ENCODE peak calls at places on chromosome 10, in nine cellular contexts. L, I, K, Y, X, B, Z, W and N are unnamed samples.

GRCh38 chr10:53256623-53257022 is 484.0 kb upstream of the MBL2 start:
- DNase-seq in L (no peak), I (no peak), K (no peak), Y (no peak), X (no peak), B (no peak), Z (no peak), W (no peak), N (no peak)

GRCh38 chr10:50375745-50376144 is 124.4 kb upstream of the ASAH2 start:
- DNase-seq in L (no peak), I (no peak), K (no peak), Y (no peak), X (no peak), B (no peak), Z (no peak), W (no peak), N (no peak)

GRCh38 chr10:71232089-71232998 is 20.0 kb downstream of the UNC5B start:
- DNase-seq in L (peak), I (peak), K (peak), Y (no peak), X (no peak), B (no peak), Z (peak), W (peak), N (no peak)

GRCh38 chr10:6062101-6062771 is at the start of gene IL2RA:
- DNase-seq in L (no peak), I (peak), K (no peak), Y (no peak), X (no peak), B (no peak), Z (no peak), W (no peak), N (no peak)

GRCh38 chr10:114538544-114538906 is 119.5 kb downstream of the ABLIM1 start:
- DNase-seq in L (no peak), I (no peak), K (no peak), Y (no peak), X (no peak), B (no peak), Z (peak), W (no peak), N (no peak)

GRCh38 chr10:72328829-72329204 is 25.9 kb downstream of the DNAJB12 start:
- DNase-seq in L (no peak), I (no peak), K (no peak), Y (no peak), X (no peak), B (no peak), Z (no peak), W (no peak), N (no peak)

GRCh38 chr10:96664563-96664962 is 55.8 kb downstream of the PIK3AP1 start:
- DNase-seq in L (no peak), I (no peak), K (no peak), Y (no peak), X (no peak), B (no peak), Z (no peak), W (no peak), N (no peak)

GRCh38 chr10:22599636-22600228 is 114.6 kb downstream of the PIP4K2A start:
- DNase-seq in L (no peak), I (no peak), K (no peak), Y (no peak), X (no peak), B (no peak), Z (no peak), W (no peak), N (no peak)

GRCh38 chr10:121115154-121115553 is 264.0 kb downstream of the WDR11 start:
- DNase-seq in L (no peak), I (no peak), K (no peak), Y (no peak), X (no peak), B (no peak), Z (no peak), W (no peak), N (no peak)

GRCh38 chr10:128268015-128268722 is 141.9 kb upstream of the MKI67 start:
- DNase-seq in L (no peak), I (no peak), K (no peak), Y (peak), X (peak), B (no peak), Z (no peak), W (peak), N (peak)

GRCh38 chr10:30736685-30737232 is 107.2 kb upstream of the LYZL2 start:
- DNase-seq in L (peak), I (peak), K (peak), Y (no peak), X (peak), B (peak), Z (no peak), W (peak), N (no peak)

GRCh38 chr10:30445716-30446115 is 11.7 kb downstream of the MAP3K8 start:
- DNase-seq in L (peak), I (no peak), K (peak), Y (peak), X (no peak), B (peak), Z (no peak), W (no peak), N (no peak)

GRCh38 chr10:69180525-69181204 is 631 bp downstream of the SUPV3L1 start:
- DNase-seq in L (peak), I (no peak), K (peak), Y (no peak), X (no peak), B (peak), Z (no peak), W (no peak), N (no peak)

GRCh38 chr10:86366033-86366901 is at the start of gene GRID1:
- DNase-seq in L (no peak), I (peak), K (no peak), Y (peak), X (no peak), B (no peak), Z (peak), W (peak), N (no peak)

GRCh38 chr10:65660006-65660405 is 1265.8 kb upstream of the LRRTM3 start:
- DNase-seq in L (no peak), I (no peak), K (no peak), Y (no peak), X (no peak), B (no peak), Z (no peak), W (no peak), N (no peak)

GRCh38 chr10:59654007-59654406 is 55.6 kb downstream of the SLC16A9 start:
- DNase-seq in L (peak), I (no peak), K (no peak), Y (no peak), X (no peak), B (no peak), Z (no peak), W (no peak), N (no peak)

GRCh38 chr10:5434017-5434753 is 21.8 kb downstream of the NET1 start:
- DNase-seq in L (peak), I (no peak), K (peak), Y (peak), X (peak), B (peak), Z (no peak), W (no peak), N (no peak)

GRCh38 chr10:131198401-131198800 is 113.1 kb downstream of the TCERG1L start:
- DNase-seq in L (no peak), I (peak), K (no peak), Y (no peak), X (no peak), B (no peak), Z (no peak), W (peak), N (no peak)

GRCh38 chr10:44391981-44392380 is 7.1 kb upstream of the CXCL12 start:
- DNase-seq in L (no peak), I (no peak), K (no peak), Y (no peak), X (no peak), B (no peak), Z (no peak), W (no peak), N (no peak)

GRCh38 chr10:93875032-93875358 is 18.8 kb upstream of the SLC35G1 start:
- DNase-seq in L (no peak), I (no peak), K (no peak), Y (no peak), X (no peak), B (peak), Z (no peak), W (no peak), N (no peak)

GRCh38 chr10:93667795-93668194 is 34.6 kb downstream of the FRA10AC1 start:
- DNase-seq in L (no peak), I (no peak), K (no peak), Y (no peak), X (no peak), B (no peak), Z (no peak), W (no peak), N (no peak)

GRCh38 chr10:93299606-93300353 is 182.4 kb downstream of the MYOF start:
- DNase-seq in L (no peak), I (no peak), K (peak), Y (no peak), X (no peak), B (no peak), Z (no peak), W (no peak), N (no peak)

GRCh38 chr10:34954142-34954541 is 136.0 kb downstream of the CUL2 start:
- DNase-seq in L (no peak), I (peak), K (no peak), Y (no peak), X (no peak), B (no peak), Z (peak), W (no peak), N (no peak)

GRCh38 chr10:44662002-44662401 is 249.1 kb upstream of the TMEM72 start:
- DNase-seq in L (peak), I (no peak), K (no peak), Y (no peak), X (no peak), B (no peak), Z (no peak), W (no peak), N (no peak)

GRCh38 chr10:7380704-7381241 is 30.1 kb downstream of the SFMBT2 start:
- DNase-seq in L (no peak), I (no peak), K (no peak), Y (no peak), X (no peak), B (no peak), Z (no peak), W (no peak), N (no peak)

GRCh38 chr10:117552759-117553158 is 10.2 kb downstream of the EMX2 start:
- DNase-seq in L (no peak), I (peak), K (no peak), Y (no peak), X (no peak), B (no peak), Z (no peak), W (no peak), N (no peak)

GRCh38 chr10:48452879-48453412 is 146.5 kb downstream of the MAPK8 start:
- DNase-seq in L (no peak), I (peak), K (no peak), Y (no peak), X (no peak), B (no peak), Z (no peak), W (peak), N (no peak)

GRCh38 chr10:115093286-115093775 is at the start of gene ATRNL1:
- DNase-seq in L (no peak), I (no peak), K (peak), Y (peak), X (no peak), B (no peak), Z (no peak), W (peak), N (peak)

GRCh38 chr10:21034241-21034640 is 137.1 kb upstream of the NEBL start:
- DNase-seq in L (no peak), I (no peak), K (no peak), Y (no peak), X (no peak), B (no peak), Z (no peak), W (no peak), N (no peak)

GRCh38 chr10:132866601-132867381 is 75.6 kb downstream of the CFAP46 start:
- DNase-seq in L (no peak), I (peak), K (no peak), Y (no peak), X (no peak), B (no peak), Z (peak), W (peak), N (no peak)

GRCh38 chr10:77253037-77253436 is 384.6 kb downstream of the KCNMA1 start:
- DNase-seq in L (no peak), I (no peak), K (no peak), Y (no peak), X (no peak), B (no peak), Z (no peak), W (no peak), N (no peak)

GRCh38 chr10:77253665-77254064 is 383.9 kb downstream of the KCNMA1 start:
- DNase-seq in L (no peak), I (no peak), K (no peak), Y (no peak), X (no peak), B (no peak), Z (no peak), W (no peak), N (no peak)

GRCh38 chr10:77252380-77252779 is 385.2 kb downstream of the KCNMA1 start:
- DNase-seq in L (no peak), I (no peak), K (no peak), Y (no peak), X (no peak), B (no peak), Z (no peak), W (no peak), N (no peak)

GRCh38 chr10:77249901-77250459 is 387.6 kb downstream of the KCNMA1 start:
- DNase-seq in L (peak), I (no peak), K (no peak), Y (no peak), X (no peak), B (no peak), Z (no peak), W (no peak), N (no peak)

GRCh38 chr10:77251297-77252013 is 386.2 kb downstream of the KCNMA1 start:
- DNase-seq in L (peak), I (no peak), K (peak), Y (peak), X (peak), B (peak), Z (no peak), W (no peak), N (peak)
- TF ChIP-seq CTCF in L (peak), I (no peak), K (peak), Y (peak), X (peak), B (peak), Z (peak), W (peak), N (peak)

GRCh38 chr10:33270971-33271370 is 63.5 kb downstream of the NRP1 start:
- DNase-seq in L (no peak), I (no peak), K (no peak), Y (no peak), X (no peak), B (no peak), Z (no peak), W (no peak), N (no peak)

GRCh38 chr10:33276282-33276923 is 58.1 kb downstream of the NRP1 start:
- DNase-seq in L (no peak), I (no peak), K (no peak), Y (no peak), X (no peak), B (no peak), Z (no peak), W (no peak), N (no peak)

GRCh38 chr10:33274096-33274785 is 60.2 kb downstream of the NRP1 start:
- DNase-seq in L (no peak), I (no peak), K (peak), Y (no peak), X (no peak), B (peak), Z (no peak), W (no peak), N (no peak)

GRCh38 chr10:33271969-33272583 is 62.4 kb downstream of the NRP1 start:
- DNase-seq in L (peak), I (no peak), K (no peak), Y (no peak), X (no peak), B (no peak), Z (no peak), W (no peak), N (no peak)

DNA sequence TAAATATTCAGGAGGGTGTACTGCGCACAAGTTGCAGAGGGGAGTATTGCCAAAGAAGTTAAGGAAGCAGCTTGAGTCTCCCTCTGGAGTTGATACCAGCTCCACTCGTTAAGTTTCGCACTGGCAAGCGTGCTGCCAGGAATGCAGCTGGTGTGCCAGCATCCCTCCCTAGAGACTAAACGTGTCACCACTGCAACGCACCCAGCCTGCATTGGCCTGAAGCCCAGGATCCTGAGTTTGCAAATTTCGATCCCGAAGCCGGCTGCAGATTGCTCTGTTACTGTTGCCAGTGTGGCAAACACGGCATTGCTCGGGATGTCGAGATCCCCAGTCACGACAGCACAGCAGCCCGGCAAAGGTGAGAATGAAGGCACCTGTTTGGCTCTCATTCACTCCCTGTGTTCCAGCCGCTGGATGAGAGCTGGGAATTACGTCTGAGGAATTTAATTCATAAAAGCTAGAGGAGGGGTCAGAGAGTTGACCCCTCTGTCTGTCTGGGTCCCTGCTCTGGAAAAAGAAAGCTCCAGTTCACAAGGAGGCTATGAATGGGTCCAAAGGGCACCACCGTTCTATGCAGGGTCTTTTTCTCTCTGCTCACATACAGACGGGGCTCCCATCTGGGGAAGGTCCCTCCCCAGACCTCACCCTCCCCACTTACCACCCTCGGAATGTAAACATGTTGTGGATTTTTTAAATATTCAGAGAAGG is 61.0 kb downstream of the NRP1 start:
- DNase-seq in L (peak), I (peak), K (peak), Y (peak), X (no peak), B (peak), Z (peak), W (peak), N (no peak)
- TF ChIP-seq CTCF in L (peak), I (no peak), K (no peak), Y (peak), X (no peak), B (peak), Z (no peak), W (peak), N (no peak)

GRCh38 chr10:119898577-119898976 is 6.0 kb downstream of the SEC23IP start:
- DNase-seq in L (no peak), I (no peak), K (no peak), Y (no peak), X (no peak), B (no peak), Z (no peak), W (no peak), N (no peak)
- TF ChIP-seq CTCF in L (no peak), I (no peak), K (no peak), Y (no peak), X (no peak), B (no peak), Z (no peak), W (no peak), N (no peak)

GRCh38 chr10:46547331-46547880 is 9.1 kb downstream of the GPRIN2 start:
- DNase-seq in L (no peak), I (peak), K (no peak), Y (no peak), X (no peak), B (no peak), Z (peak), W (peak), N (no peak)

GRCh38 chr10:46545861-46546590 is 10.4 kb downstream of the GPRIN2 start:
- DNase-seq in L (no peak), I (peak), K (no peak), Y (no peak), X (no peak), B (no peak), Z (peak), W (peak), N (no peak)

GRCh38 chr10:46546591-46547330 is 9.7 kb downstream of the GPRIN2 start:
- DNase-seq in L (no peak), I (peak), K (no peak), Y (no peak), X (no peak), B (no peak), Z (peak), W (peak), N (no peak)

GRCh38 chr10:46543379-46544014 is 13.0 kb downstream of the GPRIN2 start:
- DNase-seq in L (no peak), I (peak), K (no peak), Y (no peak), X (no peak), B (no peak), Z (peak), W (peak), N (no peak)

GRCh38 chr10:46544989-46545791 is 11.3 kb downstream of the GPRIN2 start:
- DNase-seq in L (peak), I (peak), K (no peak), Y (no peak), X (peak), B (peak), Z (peak), W (peak), N (no peak)
- TF ChIP-seq CTCF in L (peak), I (no peak), K (peak), Y (peak), X (peak), B (peak), Z (peak), W (no peak), N (peak)

DNA sequence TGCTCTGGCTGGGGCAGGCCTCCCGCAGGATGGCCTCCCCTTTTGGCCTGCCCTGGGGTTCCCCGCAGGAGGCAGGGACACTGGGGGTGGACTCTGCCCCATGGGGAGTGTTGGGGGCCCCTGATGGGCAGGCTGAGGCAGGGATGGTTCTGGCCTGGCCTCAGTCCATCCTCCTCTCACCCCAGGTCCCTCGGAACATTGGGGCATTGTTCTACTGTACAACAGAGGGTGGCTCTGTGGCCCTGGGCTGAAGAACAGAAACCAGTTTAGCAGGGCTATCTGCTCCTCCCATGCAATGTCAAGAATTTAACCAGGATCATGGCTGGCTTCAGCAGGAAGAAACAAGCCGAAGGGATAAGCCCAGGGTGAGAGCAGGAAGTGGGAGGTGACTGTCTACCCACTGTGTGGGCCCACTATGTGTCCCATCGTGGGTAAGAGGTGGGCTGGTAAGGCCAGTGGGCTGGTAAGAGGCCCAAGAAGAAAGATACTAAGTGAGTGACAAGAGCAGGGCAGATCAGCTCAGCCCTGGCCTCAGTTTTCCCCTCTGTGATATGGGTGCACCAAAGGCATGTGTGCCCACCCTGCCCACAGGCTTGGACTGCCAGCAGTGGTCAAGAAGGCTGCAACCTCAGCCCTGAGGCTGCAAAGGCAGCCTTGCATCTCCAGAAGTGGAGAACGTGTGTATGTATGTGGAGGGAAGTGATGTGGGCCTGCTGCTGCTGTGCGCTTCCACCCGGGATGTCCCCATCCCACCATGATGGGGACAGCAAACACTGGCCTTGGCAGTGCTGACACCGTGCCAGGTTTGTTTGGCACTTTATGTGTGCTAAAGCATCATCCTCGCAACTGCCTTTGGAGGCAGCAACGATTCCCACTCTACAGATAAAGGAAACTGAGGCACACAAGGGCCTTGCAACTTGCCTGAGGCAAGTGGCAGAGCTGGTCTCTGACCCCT is 138.9 kb downstream of the SH3PXD2A start:
- DNase-seq in L (no peak), I (no peak), K (no peak), Y (no peak), X (peak), B (no peak), Z (no peak), W (no peak), N (no peak)
- TF ChIP-seq CTCF in L (no peak), I (no peak), K (no peak), Y (no peak), X (no peak), B (no peak), Z (no peak), W (no peak), N (no peak)

GRCh38 chr10:123390874-123391273 is 236.7 kb downstream of the BUB3 start:
- DNase-seq in L (no peak), I (no peak), K (no peak), Y (no peak), X (no peak), B (no peak), Z (no peak), W (no peak), N (no peak)

GRCh38 chr10:123389520-123389919 is 235.3 kb downstream of the BUB3 start:
- DNase-seq in L (no peak), I (no peak), K (no peak), Y (no peak), X (no peak), B (no peak), Z (no peak), W (no peak), N (no peak)

GRCh38 chr10:123392182-123392930 is 238.2 kb downstream of the BUB3 start:
- DNase-seq in L (no peak), I (no peak), K (no peak), Y (no peak), X (no peak), B (no peak), Z (no peak), W (no peak), N (no peak)

GRCh38 chr10:123391275-123392028 is 237.2 kb downstream of the BUB3 start:
- DNase-seq in L (no peak), I (peak), K (no peak), Y (peak), X (no peak), B (no peak), Z (no peak), W (no peak), N (no peak)

GRCh38 chr10:123390332-123390731 is 236.1 kb downstream of the BUB3 start:
- DNase-seq in L (no peak), I (peak), K (no peak), Y (no peak), X (no peak), B (no peak), Z (no peak), W (no peak), N (no peak)
- TF ChIP-seq CTCF in L (no peak), I (no peak), K (no peak), Y (no peak), X (peak), B (no peak), Z (no peak), W (no peak), N (no peak)